ENCODE peak calls at places on chromosomes 4 and X, in five cellular contexts. W is AG04450; A is GM10248; V is RCC 7860; J is stimulated activated CD4-positive, alpha-beta T cell treated with anti-CD3 and anti-CD28 coated beads, Interleukin-15, amount 100 ng/mL, for 24 hours. K is an unnamed sample.

GRCh38 chrX:100098660-100099375 is 311.3 kb downstream of the PCDH19 start:
- DNase-seq in W (no peak), A (no peak), V (no peak), J (no peak), K (no peak)

GRCh38 chrX:23317799-23318724 is 16.6 kb upstream of the PTCHD1 start:
- DNase-seq in W (no peak), A (peak), V (peak), J (peak), K (no peak)

GRCh38 chr4:106034205-106034604 is 138.9 kb downstream of the NPNT start:
- DNase-seq in W (no peak), A (no peak), V (peak), J (no peak), K (no peak)

GRCh38 chr4:73683033-73683432 is 57.3 kb upstream of the CXCL8 start:
- DNase-seq in W (no peak), A (no peak), V (no peak), J (no peak), K (no peak)

GRCh38 chr4:67273676-67274075 is 271.6 kb downstream of the CENPC start:
- DNase-seq in W (no peak), A (no peak), V (no peak), J (no peak), K (no peak)

GRCh38 chrX:19698125-19698524 is 182.8 kb upstream of the MAP3K15 start:
- DNase-seq in W (no peak), A (no peak), V (peak), J (no peak), K (no peak)

GRCh38 chr4:2913168-2913567 is 50.0 kb downstream of the NOP14 start:
- DNase-seq in W (no peak), A (no peak), V (no peak), J (no peak), K (no peak)

GRCh38 chr4:168082379-168082778 is 10.0 kb upstream of the ANXA10 start:
- DNase-seq in W (no peak), A (no peak), V (no peak), J (no peak), K (no peak)

GRCh38 chrX:110051559-110051958 is 48.6 kb downstream of the TMEM164 start:
- DNase-seq in W (no peak), A (no peak), V (no peak), J (no peak), K (no peak)

GRCh38 chr4:53128959-53129358 is 236.9 kb downstream of the SCFD2 start:
- DNase-seq in W (no peak), A (no peak), V (no peak), J (no peak), K (no peak)

GRCh38 chr4:76074995-76075600 is 589 bp downstream of the ART3 start:
- DNase-seq in W (no peak), A (no peak), V (no peak), J (no peak), K (no peak)

GRCh38 chr4:14520171-14520570 is 482.1 kb upstream of the CPEB2 start:
- DNase-seq in W (no peak), A (no peak), V (no peak), J (no peak), K (no peak)

GRCh38 chr4:66182651-66183050 is 512.4 kb upstream of the EPHA5 start:
- DNase-seq in W (no peak), A (no peak), V (no peak), J (no peak), K (no peak)

K was measured in epithelial cell of proximal tubule.